ENCODE peak calls at places on chromosomes 1 and 21, in four cellular contexts. G is H1, S is K562, U is HepG2. M is an unnamed sample.
A peak's percentile ranks its signal among the peaks of the same experiment; 100 is the strongest.

GRCh38 chr1:242184955-242185354 is 186.1 kb upstream of the MAP1LC3C start:
- DNase-seq in U (no peak), S (no peak), G (no peak), M (no peak)

GRCh38 chr1:34597877-34598514 is 156.9 kb upstream of the GJB5 start:
- DNase-seq in U (peak; percentile 32), S (peak; percentile 78), G (peak; percentile 62), M (peak; percentile 10)

GRCh38 chr1:111907321-111907720 is 82.1 kb downstream of the KCND3 start:
- DNase-seq in G (no peak), U (no peak), S (no peak), M (no peak)

GRCh38 chr1:211352465-211352864 is 25.8 kb downstream of the TRAF5 start:
- DNase-seq in G (no peak), S (no peak), U (no peak), M (no peak)

GRCh38 chr1:89698624-89699023 is 65.7 kb downstream of the LRRC8C start:
- DNase-seq in G (no peak), U (no peak), S (no peak), M (peak; percentile 85)

GRCh38 chr1:220521755-220522154 is 6.2 kb upstream of the MARK1 start:
- DNase-seq in U (no peak), G (no peak), S (no peak), M (no peak)

GRCh38 chr1:22889213-22889827 is 83.3 kb downstream of the LACTBL1 start:
- DNase-seq in U (peak; percentile 34), S (peak; percentile 54), G (no peak), M (peak; percentile 81)

GRCh38 chr1:222777977-222778376 is 36.9 kb upstream of the DISP1 start:
- DNase-seq in G (no peak), S (no peak), U (no peak), M (peak; percentile 46)

GRCh38 chr1:12477936-12478611 is 139.9 kb downstream of the DHRS3 start:
- DNase-seq in S (peak; percentile 90), G (no peak), U (peak; percentile 99), M (peak; percentile 96)

GRCh38 chr1:95974586-95974985 is 740.6 kb downstream of the RWDD3 start:
- DNase-seq in S (no peak), G (peak; percentile 3), U (no peak), M (no peak)

GRCh38 chr21:32270748-32271147 is 8.1 kb downstream of the MIS18A start:
- DNase-seq in U (no peak), S (no peak), G (no peak), M (no peak)

GRCh38 chr1:89390707-89391106 is 26.8 kb downstream of the GBP6 start:
- DNase-seq in G (no peak), U (no peak), S (no peak), M (no peak)

GRCh38 chr1:226063362-226064167 is 1.0 kb downstream of the H3-3A start:
- DNase-seq in S (no peak), U (peak; percentile 12), G (no peak), M (peak; percentile 67)

GRCh38 chr1:204081791-204082513 is 9.0 kb downstream of the SOX13 start:
- DNase-seq in U (no peak), S (no peak), G (no peak), M (no peak)

GRCh38 chr1:177384461-177384860 is 213.7 kb downstream of the BRINP2 start:
- DNase-seq in U (no peak), G (no peak), S (no peak), M (no peak)

GRCh38 chr1:41964400-41964799 is 45.7 kb upstream of the HIVEP3 start:
- DNase-seq in S (no peak), U (no peak), G (no peak), M (no peak)

GRCh38 chr1:24369801-24370200 is 43.8 kb downstream of the STPG1 start:
- DNase-seq in U (no peak), S (no peak), G (no peak), M (no peak)

GRCh38 chr1:236065509-236066005 is 667 bp upstream of the NID1 start:
- DNase-seq in S (no peak), U (no peak), G (no peak), M (no peak)

DNA sequence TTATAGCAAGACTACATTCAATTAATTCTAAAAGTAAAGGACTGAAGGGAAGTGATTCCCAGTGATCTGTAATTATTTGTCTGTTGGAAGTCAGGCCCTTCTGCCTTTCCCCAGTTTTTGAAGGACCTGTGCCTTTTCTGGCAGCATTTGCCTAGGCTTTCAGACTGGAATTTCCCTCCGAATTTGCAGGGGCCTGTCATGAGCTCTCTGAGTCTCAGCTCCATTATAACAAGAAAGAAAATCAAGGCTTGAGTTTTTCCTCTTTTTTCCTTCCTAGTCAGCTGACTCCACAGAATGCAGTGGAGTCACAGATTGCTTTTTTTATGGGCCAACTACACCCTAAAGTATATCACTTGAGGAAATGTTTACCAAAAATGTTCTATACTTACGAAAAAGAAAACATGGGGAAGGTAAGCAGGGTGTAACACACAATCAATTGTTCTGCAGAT is 1.1 kb downstream of the NR5A2 start:
- DNase-seq in S (no peak), U (no peak), G (no peak), M (peak; percentile 62)
- H3K27ac ChIP-seq in S (no peak overlapping the region), U (no peak overlapping the region), G (no peak overlapping the region), M (no peak overlapping the region)

DNA sequence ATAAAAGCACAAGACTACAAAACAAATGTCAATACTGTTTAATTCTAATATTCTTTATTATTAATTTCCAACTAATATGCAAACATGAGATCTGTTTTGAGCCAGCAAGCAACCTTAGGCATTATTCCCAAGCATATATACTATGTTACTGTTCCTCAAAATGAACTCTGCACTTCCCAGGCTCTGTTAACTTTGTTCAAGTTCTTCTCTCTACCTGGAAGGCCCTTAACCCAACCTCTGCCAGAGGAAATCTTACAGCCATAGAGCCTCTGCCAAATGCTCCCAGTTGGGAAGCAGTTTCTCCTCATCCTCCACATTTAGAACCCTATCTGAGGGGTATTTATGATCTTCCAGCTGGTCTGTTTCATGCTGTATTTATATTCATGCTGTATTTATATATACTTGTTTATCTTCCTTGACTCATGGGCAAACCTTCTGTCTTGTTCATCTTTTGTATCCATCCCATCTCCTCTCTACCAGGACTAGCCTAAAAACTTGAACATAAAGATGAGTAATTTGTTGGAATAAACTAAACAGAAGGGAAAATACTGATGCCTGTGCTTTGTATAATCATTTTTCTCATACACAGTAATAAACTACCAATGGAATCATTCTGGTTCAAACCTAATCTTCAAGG is 5.3 kb downstream of the IVNS1ABP start:
- DNase-seq in S (no peak), U (peak; percentile 10), G (no peak), M (no peak)
- H4K20me1 ChIP-seq in S (peaks cover 29% of the 10 kb centered on the region), U (peaks cover 40% of the 10 kb centered on the region), G (peaks cover 22% of the 10 kb centered on the region), M (peaks cover 23% of the 10 kb centered on the region)

GRCh38 chr1:153533689-153534201 is 2.0 kb downstream of the S100A6 start:
- DNase-seq in G (no peak), S (peak; percentile 58), U (peak; percentile 39), M (peak; percentile 94)
- TF ChIP-seq JUN in G (no peak), S (no peak), U (no peak), M (peak; percentile 86)

DNA sequence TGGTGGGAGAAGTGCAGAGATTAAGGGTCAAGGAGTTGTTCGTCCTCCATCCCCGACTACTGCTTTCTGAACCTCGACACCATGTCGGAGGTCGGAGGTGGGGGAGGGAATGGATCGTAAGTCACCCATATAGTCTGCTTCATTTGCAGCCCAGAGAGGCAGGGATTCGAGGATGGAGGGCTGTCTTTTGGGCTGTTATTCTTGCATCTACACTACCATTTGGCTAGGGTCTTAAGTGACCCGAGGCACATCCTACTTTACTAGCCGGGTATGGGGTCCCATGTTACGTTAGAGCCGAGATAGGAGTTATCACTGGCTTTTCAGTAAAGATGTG is 582 bp downstream of the USP21 start:
- DNase-seq in U (no peak), G (no peak), S (no peak), M (no peak)
- H3K27ac ChIP-seq in U (peak overlapping the region; percentile 64), G (peak overlapping the region; percentile 63), S (peak overlapping the region; percentile 72), M (peak overlapping the region; percentile 26)

GRCh38 chr1:7972285-7972684 is 10.8 kb downstream of the PARK7 start:
- DNase-seq in G (no peak), U (no peak), S (no peak), M (no peak)
- H4K20me1 ChIP-seq in G (peaks cover 5% of the 10 kb centered on the region), U (peaks cover 3% of the 10 kb centered on the region), S (peaks cover 9% of the 10 kb centered on the region), M (no peaks in the 10 kb centered on the region)

DNA sequence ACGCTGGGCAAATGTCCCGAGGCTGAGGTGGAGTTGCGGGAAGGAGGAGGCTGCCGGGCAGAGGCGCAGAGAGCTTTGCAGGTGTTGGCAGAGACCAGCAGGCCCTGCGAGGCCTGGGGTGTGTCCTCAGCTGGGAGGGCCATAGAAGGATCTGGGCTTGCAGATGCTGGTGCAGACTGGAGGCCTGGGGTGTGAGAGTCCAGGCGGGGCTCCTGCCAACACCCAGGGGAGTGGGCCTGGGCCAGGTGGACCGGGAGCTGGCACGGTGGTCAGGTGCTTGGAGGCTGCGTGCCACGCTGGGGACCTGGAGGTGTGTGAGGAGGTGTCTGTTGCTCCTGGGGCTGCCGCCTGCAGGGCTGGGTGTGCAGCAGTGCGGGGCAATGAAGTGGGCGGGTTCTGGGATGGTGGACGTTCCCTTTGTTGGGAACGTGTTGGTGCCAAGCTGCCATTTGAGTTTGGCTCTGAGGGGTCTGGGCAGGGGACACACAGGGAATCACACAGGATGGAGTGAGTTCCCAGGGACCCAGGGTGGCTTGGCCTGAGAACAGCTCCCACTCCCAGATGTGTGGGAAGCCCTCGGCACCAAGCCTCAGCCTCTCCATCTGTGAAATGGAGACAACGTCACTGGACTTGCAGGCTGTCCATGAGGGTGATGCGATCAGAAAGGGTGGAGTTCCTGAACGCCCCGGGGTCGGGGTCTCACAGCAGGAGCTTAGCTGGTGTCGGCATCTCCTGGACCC is 39.9 kb upstream of the POFUT2 start:
- DNase-seq in U (no peak), S (no peak), G (no peak), M (no peak)
- TF ChIP-seq JUN in U (no peak), S (no peak), G (no peak), M (no peak)

GRCh38 chr21:41219498-41220207 is 51.7 kb downstream of the BACE2 start:
- DNase-seq in U (no peak), S (no peak), G (no peak), M (no peak)
- H3K27ac ChIP-seq in U (no peak overlapping the region), S (no peak overlapping the region), G (no peak overlapping the region), M (no peak overlapping the region)

GRCh38 chr21:15065381-15066230 is 806 bp upstream of the NRIP1 start:
- DNase-seq in G (no peak), S (peak; percentile 46), U (peak; percentile 39), M (peak; percentile 67)

GRCh38 chr21:15063821-15064575 is 802 bp downstream of the NRIP1 start:
- DNase-seq in U (no peak), S (peak; percentile 49), G (no peak), M (no peak)

GRCh38 chr21:15066231-15066577 is 1.4 kb upstream of the NRIP1 start:
- DNase-seq in G (no peak), S (no peak), U (no peak), M (peak; percentile 54)

GRCh38 chr21:15063081-15063820 is 1.5 kb downstream of the NRIP1 start:
- DNase-seq in S (no peak), G (no peak), U (peak; percentile 29), M (peak; percentile 47)

GRCh38 chr21:15064576-15065380 is at the start of gene NRIP1:
- DNase-seq in U (peak; percentile 78), S (peak; percentile 77), G (no peak), M (peak; percentile 92)
- H4K20me1 ChIP-seq in U (peaks cover 34% of the 10 kb centered on the region), S (no peaks in the 10 kb centered on the region), G (no peaks in the 10 kb centered on the region), M (peaks cover 6% of the 10 kb centered on the region)

M was measured in endothelial cell of umbilical vein.